ENCODE peak calls at places on chromosomes 2 and 18, in five cellular contexts. O is transverse colon, S is breast epithelium, Y is HepG2, I is HCT116. Q is an unnamed sample.

GRCh38 chr2:88600038-88600465 is 27.2 kb downstream of the EIF2AK3 start:
- DNase-seq in S (no peak), Y (peak; percentile 90), I (peak; percentile 97), O (peak; percentile 52), Q (no peak)

GRCh38 chr18:23155537-23155936 is 20.3 kb downstream of the CABLES1 start:
- DNase-seq in Y (no peak), O (no peak), S (no peak), I (no peak), Q (no peak)

GRCh38 chr2:567865-568638 is 109.2 kb downstream of the TMEM18 start:
- DNase-seq in S (no peak), I (no peak), O (no peak), Y (no peak), Q (peak; percentile 83)

GRCh38 chr2:109364212-109364611 is 235.2 kb downstream of the SH3RF3 start:
- DNase-seq in I (no peak), Y (no peak), O (no peak), S (no peak), Q (no peak)

GRCh38 chr2:46364797-46365457 is 67.7 kb downstream of the EPAS1 start:
- DNase-seq in S (no peak), Y (peak; percentile 57), O (peak; percentile 37), I (peak; percentile 16), Q (no peak)

GRCh38 chr2:210663574-210663973 is 107.2 kb downstream of the CPS1 start:
- DNase-seq in Y (peak; percentile 18), I (no peak), O (no peak), S (no peak), Q (no peak)

GRCh38 chr2:239363946-239364637 is 36.7 kb downstream of the HDAC4 start:
- DNase-seq in I (no peak), O (no peak), S (peak; percentile 40), Y (no peak), Q (no peak)

GRCh38 chr2:189022492-189022891 is 48.3 kb downstream of the COL3A1 start:
- DNase-seq in I (no peak), O (no peak), S (no peak), Y (no peak), Q (no peak)

GRCh38 chr2:107719141-107719540 is 107.6 kb upstream of the RGPD4 start:
- DNase-seq in I (no peak), Y (no peak), O (no peak), S (no peak), Q (no peak)

GRCh38 chr2:8489221-8489620 is 192.6 kb upstream of the ID2 start:
- DNase-seq in Y (no peak), O (no peak), S (no peak), I (no peak), Q (peak; percentile 63)

GRCh38 chr2:8490166-8490565 is 191.7 kb upstream of the ID2 start:
- DNase-seq in O (no peak), I (no peak), Y (no peak), S (no peak), Q (peak; percentile 43)

GRCh38 chr2:8489751-8490150 is 192.1 kb upstream of the ID2 start:
- DNase-seq in I (no peak), Y (no peak), O (no peak), S (no peak), Q (peak; percentile 18)

GRCh38 chr2:8494151-8494550 is 187.7 kb upstream of the ID2 start:
- DNase-seq in Y (no peak), I (no peak), O (no peak), S (no peak), Q (peak; percentile 48)

GRCh38 chr2:8491296-8492048 is 190.4 kb upstream of the ID2 start:
- DNase-seq in I (no peak), O (no peak), S (no peak), Y (no peak), Q (peak; percentile 24)
- TF ChIP-seq POLR2A in I (no peak), O (no peak), S (no peak), Y (no peak), Q (no peak)

DNA sequence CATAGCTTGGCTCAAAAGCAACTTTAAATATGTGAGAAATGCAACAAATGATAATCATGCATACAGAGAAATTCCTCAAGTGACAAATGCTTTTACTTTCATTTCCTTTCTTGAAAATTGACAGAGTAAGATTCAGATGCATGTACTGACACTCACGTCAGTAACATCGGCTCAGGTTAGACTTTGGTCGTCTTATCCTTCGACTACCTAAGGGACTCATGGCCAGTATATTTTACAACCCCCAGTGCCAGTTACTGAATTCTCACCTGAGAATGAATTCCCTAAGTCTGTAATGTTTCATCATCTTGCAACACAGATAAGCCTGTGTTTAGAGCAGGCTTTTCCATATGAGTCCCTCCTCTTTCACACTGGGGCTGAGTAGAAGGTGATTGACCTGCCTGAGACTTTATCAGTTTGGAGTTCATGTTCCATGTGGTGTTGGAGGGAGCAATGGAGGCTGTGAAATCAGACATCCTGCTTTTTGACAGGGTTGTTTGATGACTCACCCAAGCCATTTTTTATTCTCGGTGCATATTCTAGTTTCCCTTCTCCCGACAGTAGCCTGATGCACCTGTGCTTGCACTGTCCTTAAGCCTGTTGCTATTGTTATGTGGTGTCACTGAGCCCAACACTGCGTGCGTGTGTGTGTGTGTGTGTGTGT is 30.5 kb upstream of the ATP8B1 start:
- DNase-seq in I (no peak), Y (peak; percentile 16), O (no peak), S (no peak), Q (no peak)
- H3K4me3 ChIP-seq in I (no peak overlapping the region), Y (no peak overlapping the region), O (no peak overlapping the region), S (no peak overlapping the region), Q (no peak overlapping the region)

DNA sequence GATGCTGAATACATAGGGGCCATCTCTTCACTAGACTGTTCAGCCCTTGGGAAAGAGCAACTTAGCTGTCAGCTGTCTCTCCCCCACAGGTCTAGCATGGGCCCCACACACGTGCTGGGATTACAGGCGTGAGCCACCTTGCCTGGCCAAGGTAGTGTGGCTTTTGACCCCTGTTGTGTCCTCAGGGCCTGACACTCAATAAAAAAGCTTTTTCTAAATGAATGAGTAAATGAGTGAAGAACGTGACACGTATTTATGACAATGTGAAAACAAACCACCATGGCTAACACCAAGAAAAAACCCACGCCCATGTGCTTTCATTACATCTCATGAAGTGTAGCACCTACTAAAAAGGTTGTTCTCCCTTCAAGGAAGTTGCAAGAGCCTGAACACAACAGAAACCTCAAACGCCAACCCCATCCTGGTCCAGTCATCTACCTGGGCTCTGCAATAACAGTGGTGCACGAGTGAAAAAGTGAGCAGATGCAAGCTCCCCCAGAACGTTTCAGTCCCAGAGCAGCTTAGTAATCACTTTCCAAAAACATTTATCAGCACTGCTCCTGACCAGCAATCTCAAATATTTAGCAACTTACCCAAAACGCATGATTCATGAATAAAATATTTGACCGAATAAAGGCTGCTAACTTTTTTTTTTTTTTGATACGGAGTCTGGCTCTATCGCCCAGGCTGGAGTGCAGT is 3.4 kb downstream of the WDFY1 start:
- DNase-seq in Y (no peak), I (no peak), O (peak; percentile 37), S (no peak), Q (no peak)
- TF ChIP-seq POLR2AphosphoS5 in Y (no peak), I (no peak), O (peak; percentile 23), S (no peak), Q (no peak)

DNA sequence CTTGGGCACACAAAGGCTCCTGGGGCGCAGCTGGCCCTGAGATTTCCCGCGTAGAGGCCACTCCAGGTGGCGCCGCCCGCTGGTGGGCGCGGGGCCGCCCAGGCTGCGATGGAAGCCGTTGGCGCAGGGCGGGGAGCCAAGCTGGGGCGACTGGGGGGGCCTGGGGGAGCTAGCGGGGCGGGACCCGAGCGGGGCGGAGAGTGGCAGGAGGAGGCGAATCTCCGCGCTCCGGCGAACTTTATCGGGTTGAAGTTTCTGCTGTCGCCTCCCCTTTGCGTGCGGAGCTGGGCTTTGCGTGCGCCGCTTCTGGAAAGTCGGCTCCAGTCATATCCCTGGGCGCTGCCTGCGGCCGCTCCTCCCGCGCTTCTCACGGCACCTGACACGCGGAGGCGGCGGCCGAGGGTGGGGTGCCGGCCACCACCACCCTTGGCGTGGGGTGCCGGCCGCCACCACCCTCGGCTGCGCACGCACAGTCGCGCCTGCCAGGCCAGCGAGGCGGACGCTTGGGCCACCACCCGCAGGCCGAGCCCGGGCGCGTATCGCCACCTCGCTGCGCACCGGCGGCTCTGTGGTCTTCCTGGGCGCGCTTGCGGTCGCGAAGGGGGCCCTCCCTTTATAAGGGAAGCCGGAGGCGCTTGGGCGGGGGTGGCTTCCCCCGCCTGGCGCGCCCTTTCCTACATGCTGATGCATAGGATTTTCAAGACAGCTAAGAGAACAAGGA is 919 bp upstream of the CYP1B1 start:
- DNase-seq in S (peak; percentile 59), Y (no peak), I (peak; percentile 48), O (peak; percentile 63), Q (peak; percentile 89)
- TF ChIP-seq POLR2A in S (peak; percentile 7), Y (no peak), I (no peak), O (no peak), Q (no peak)

GRCh38 chr18:12884521-12885323 is 685 bp upstream of the PTPN2 start:
- DNase-seq in Y (no peak), I (no peak), S (no peak), O (no peak), Q (peak; percentile 87)
- H3K4me3 ChIP-seq in Y (peak overlapping the region; percentile 76), I (peak overlapping the region; percentile 58), S (peak overlapping the region; percentile 83), O (peak overlapping the region; percentile 59), Q (peak overlapping the region; percentile 96)

DNA sequence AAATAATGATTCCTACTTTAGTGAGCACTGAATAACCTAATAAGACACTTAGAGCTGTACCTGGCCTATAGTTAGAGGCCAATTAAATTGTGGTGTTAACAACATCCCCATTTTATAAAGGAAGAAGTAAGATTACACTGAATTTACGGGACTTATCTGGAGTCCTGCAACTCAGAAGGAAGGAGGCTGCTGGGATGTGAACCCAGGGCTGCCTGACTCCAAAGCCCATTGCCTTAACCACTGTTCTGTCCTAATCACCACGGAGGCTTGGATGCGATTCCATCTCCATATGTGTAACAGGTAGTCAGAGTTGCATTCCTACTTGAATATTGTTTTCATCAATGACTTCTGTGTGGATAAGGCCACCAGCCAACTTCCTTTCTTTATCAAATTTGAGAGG is 168.9 kb downstream of the SOCS6 start:
- DNase-seq in I (no peak), S (no peak), O (no peak), Y (no peak), Q (no peak)
- TF ChIP-seq POLR2AphosphoS5 in I (no peak), S (no peak), O (no peak), Y (no peak), Q (no peak)

GRCh38 chr2:74691955-74692354 is 37.9 kb downstream of the SEMA4F start:
- DNase-seq in Y (no peak), S (no peak), O (no peak), I (no peak), Q (no peak)
- TF ChIP-seq POLR2A in Y (no peak), S (no peak), O (no peak), I (no peak), Q (no peak)

DNA sequence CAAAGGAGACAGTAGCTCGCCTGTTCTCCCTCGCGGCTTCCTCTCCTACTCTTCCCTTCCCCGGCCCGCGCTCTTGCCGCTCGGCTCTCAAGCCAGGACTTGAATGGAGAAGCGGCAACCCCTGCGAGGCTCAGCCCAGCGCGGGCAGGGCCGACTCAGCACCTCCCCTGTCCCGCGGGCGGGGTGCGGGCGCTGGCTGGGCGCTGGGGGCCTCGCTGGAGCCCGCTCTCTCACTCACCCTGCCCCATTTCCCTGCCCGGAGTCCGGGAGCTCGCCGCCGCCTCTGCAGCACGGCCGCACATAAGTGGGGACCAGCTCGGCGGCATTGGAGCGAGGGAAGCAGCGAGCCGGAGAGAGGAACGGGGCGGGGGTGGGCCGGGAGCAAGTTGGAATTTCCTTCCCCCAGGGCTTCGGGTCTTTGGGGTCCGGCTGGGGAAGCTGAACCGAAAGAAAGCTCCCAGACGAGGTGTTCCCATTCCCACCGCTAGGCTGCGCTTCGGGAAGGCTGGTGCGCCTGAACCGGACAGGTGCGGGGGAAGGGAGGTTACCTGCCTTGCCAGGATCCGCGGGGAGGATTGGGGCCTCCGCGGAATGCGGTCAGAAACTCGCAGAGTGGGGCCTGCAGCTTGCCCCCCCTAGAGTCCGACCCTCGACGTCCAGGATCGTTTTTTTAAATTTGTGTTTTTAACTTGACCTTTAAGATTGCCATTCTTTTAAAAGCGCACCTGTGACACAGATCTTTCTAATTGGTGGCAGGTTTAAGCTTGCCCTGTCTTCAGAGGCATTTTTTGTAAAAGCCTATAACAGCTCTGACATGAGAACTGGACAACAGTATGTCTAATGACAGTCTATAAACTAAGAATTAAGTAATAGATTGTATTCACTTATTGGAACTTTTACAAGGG is at the start of gene COBLL1:
- DNase-seq in S (peak; percentile 88), O (peak; percentile 89), Y (peak; percentile 84), I (peak; percentile 71), Q (peak; percentile 89)
- H3K4me3 ChIP-seq in S (peak within 1 kb of the TSS; percentile 84), O (peak within 1 kb of the TSS; percentile 76), Y (peak within 1 kb of the TSS; percentile 76), I (peak within 1 kb of the TSS; percentile 59), Q (peak within 1 kb of the TSS; percentile 96)